ENCODE peak calls at places on chromosomes 4 and X, in eight cellular contexts. Q is A549, U is endothelial cell of umbilical vein, T is tibial nerve, S is sigmoid colon, M is stomach, P is transverse colon, J is upper lobe of left lung. D is an unnamed sample.

GRCh38 chr4:56958111-56958517 is 19.3 kb downstream of the NOA1 start:
- DNase-seq in M (peak), T (peak), Q (peak), U (peak), S (peak), P (peak), J (peak), D (no peak)

GRCh38 chr4:135032670-135033069 is 831.1 kb upstream of the PABPC4L start:
- DNase-seq in P (no peak), T (no peak), M (no peak), Q (no peak), S (no peak), J (no peak), U (no peak), D (no peak)

GRCh38 chrX:84156831-84157230 is 31.2 kb downstream of the RPS6KA6 start:
- DNase-seq in J (no peak), P (no peak), U (no peak), S (no peak), T (no peak), Q (no peak), M (no peak), D (no peak)

GRCh38 chr4:173919861-173920260 is 363.6 kb downstream of the FBXO8 start:
- DNase-seq in T (no peak), M (no peak), U (no peak), J (no peak), Q (no peak), S (no peak), P (no peak), D (no peak)

GRCh38 chrX:28787206-28787605 is 200.0 kb downstream of the IL1RAPL1 start:
- DNase-seq in T (no peak), P (no peak), J (no peak), S (no peak), U (peak), M (no peak), Q (peak), D (no peak)

GRCh38 chrX:69503228-69503834 is 795 bp upstream of the NALF2 start:
- DNase-seq in J (no peak), U (no peak), Q (peak), T (no peak), M (no peak), S (no peak), P (no peak), D (no peak)

GRCh38 chr4:186844059-186844681 is 120.5 kb upstream of the FAT1 start:
- DNase-seq in Q (no peak), J (no peak), P (no peak), T (no peak), M (no peak), U (peak), S (peak), D (no peak)

GRCh38 chr4:166386491-166387367 is 513.7 kb downstream of the TLL1 start:
- DNase-seq in S (no peak), U (no peak), P (no peak), T (no peak), Q (peak), J (no peak), M (no peak), D (no peak)

GRCh38 chrX:154384284-154384892 is 5.3 kb downstream of the EMD start:
- DNase-seq in Q (no peak), J (no peak), T (no peak), U (no peak), M (no peak), P (no peak), S (peak), D (no peak)

GRCh38 chr4:61762722-61763627 is 562.8 kb downstream of the ADGRL3 start:
- DNase-seq in M (no peak), P (no peak), T (no peak), U (no peak), Q (no peak), S (no peak), J (no peak), D (no peak)

GRCh38 chr4:61763682-61764081 is 563.6 kb downstream of the ADGRL3 start:
- DNase-seq in T (no peak), J (no peak), S (no peak), M (no peak), U (no peak), Q (no peak), P (no peak), D (no peak)

GRCh38 chr4:61760820-61761219 is 560.7 kb downstream of the ADGRL3 start:
- DNase-seq in P (no peak), J (no peak), S (no peak), Q (no peak), M (no peak), T (no peak), U (no peak), D (no peak)
- TF ChIP-seq POLR2A in P (no peak), J (no peak), S (no peak), Q (no peak), M (no peak), T (no peak), U (no peak), D (no peak)

GRCh38 chrX:122091571-122091970 is 1044.2 kb downstream of the GLUD2 start:
- DNase-seq in U (no peak), P (no peak), S (no peak), T (no peak), M (no peak), Q (no peak), J (no peak), D (no peak)

GRCh38 chrX:122087353-122087752 is 1039.9 kb downstream of the GLUD2 start:
- DNase-seq in J (no peak), S (no peak), P (no peak), M (no peak), U (no peak), Q (no peak), T (no peak), D (no peak)

GRCh38 chrX:122094611-122095010 is 1047.2 kb downstream of the GLUD2 start:
- DNase-seq in M (no peak), P (no peak), J (no peak), S (no peak), T (no peak), Q (no peak), U (no peak), D (no peak)

GRCh38 chrX:122092978-122093377 is 1045.6 kb downstream of the GLUD2 start:
- DNase-seq in P (no peak), J (no peak), M (no peak), T (no peak), S (no peak), Q (no peak), U (no peak), D (no peak)
- TF ChIP-seq CTCF in P (no peak), J (no peak), M (no peak), T (no peak), S (no peak), Q (no peak), U (no peak), D (no peak)

DNA sequence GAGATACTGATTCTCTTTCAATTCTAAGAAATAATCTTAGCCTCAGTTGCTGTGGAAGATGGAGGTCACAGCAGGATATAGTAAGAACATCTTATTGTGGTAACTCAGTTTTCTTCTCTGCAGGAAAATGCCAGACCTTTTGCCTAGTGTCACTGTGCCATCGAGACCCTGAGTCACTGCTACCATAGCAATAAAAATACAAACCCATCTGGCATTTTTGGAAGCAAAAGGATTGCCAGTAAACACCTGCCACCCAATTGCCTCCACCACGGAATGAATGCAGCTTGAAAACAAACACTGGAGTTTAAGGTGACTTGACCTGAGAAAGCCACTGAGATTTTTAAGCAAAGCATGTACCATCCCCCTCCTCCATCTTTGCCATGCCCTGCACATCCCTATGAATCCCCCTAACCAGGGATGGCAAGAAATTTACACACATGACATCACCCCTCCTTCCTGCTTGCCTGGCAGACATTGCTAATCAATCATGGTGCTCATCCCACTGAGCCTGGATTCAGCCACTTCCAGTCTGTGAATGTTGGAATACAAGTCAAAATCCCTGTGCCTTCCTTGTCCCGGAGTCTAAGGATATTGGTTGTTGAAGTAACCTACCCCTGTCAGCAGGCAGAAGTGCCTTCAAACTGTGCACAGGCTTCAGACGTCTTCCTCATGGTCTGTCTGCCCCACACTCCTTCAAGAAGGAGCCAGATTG is 59.6 kb upstream of the MAMLD1 start:
- DNase-seq in M (no peak), U (no peak), J (no peak), S (no peak), T (no peak), P (no peak), Q (no peak), D (no peak)
- H3K27ac ChIP-seq in M (no peak), U (no peak), J (no peak), S (no peak), T (no peak), P (no peak), Q (no peak), D (no peak)

GRCh38 chrX:79366888-79367749 is at the start of gene ITM2A:
- DNase-seq in J (peak), S (peak), M (peak), P (peak), T (peak), Q (no peak), U (peak), D (peak)
- TF ChIP-seq POLR2A in J (no peak), S (no peak), M (no peak), P (peak), T (no peak), Q (no peak), U (no peak), D (no peak)

GRCh38 chrX:118182050-118182449 is 65.4 kb upstream of the KLHL13 start:
- DNase-seq in U (no peak), S (no peak), Q (no peak), T (no peak), P (no peak), M (no peak), J (no peak), D (no peak)
- TF ChIP-seq CTCF in U (no peak), S (no peak), Q (no peak), T (no peak), P (no peak), M (no peak), J (no peak), D (no peak)

GRCh38 chrX:16772460-16772859 is 13.8 kb upstream of the TXLNG start:
- DNase-seq in P (no peak), U (no peak), J (no peak), M (no peak), T (no peak), S (no peak), Q (peak), D (no peak)

GRCh38 chrX:16770970-16771482 is 15.2 kb upstream of the TXLNG start:
- DNase-seq in S (no peak), M (no peak), J (no peak), Q (no peak), P (no peak), U (no peak), T (no peak), D (no peak)

GRCh38 chrX:16774746-16775145 is 11.5 kb upstream of the TXLNG start:
- DNase-seq in P (no peak), M (no peak), J (no peak), T (no peak), Q (no peak), S (no peak), U (no peak), D (no peak)

DNA sequence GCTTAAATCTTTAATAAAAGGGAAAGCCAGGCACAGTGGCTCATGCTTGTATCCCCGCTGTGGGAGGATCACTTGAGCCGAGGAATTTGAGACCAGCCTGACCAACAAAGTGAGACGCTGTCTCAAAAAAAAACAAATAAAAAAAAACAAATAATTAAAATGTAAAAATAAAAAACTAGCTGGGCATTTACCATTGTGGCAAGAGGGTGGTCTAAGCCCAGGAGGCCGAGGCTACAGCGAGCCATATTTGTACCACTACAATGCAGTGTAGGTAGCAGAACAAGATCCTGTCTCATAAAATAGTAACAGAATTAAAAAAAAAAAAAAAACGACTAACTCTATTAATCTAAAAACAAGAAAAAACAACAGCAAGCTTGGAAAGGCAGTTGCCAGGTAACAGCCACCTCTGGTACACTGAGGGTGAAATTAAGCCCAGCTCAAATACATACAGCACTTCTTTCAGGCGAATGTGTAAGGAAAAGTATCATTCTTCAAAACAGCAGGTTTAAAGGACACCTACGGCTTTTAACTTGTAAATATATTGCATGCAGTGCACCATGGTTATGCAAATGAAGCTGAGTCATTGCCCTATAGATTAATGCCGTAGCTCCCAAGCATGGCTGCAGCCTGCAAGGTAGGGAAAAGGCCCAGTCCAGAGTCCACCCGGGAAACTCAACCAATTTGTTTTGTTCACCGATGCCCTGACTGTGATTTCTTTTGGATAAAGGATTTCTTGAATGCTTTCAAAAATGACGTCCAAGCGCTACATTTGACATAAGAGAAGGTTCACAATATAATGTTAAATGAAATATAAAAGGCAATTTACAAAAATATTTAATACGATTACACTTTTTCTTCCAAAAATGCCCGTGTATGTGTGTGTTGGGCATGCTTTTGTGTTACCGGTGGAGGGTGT is 14.5 kb upstream of the TXLNG start:
- DNase-seq in J (no peak), S (no peak), P (peak), M (no peak), Q (peak), U (peak), T (no peak), D (peak)
- H3K27ac ChIP-seq in J (no peak), S (no peak), P (no peak), M (peak), Q (peak), U (peak), T (no peak), D (peak)

DNA sequence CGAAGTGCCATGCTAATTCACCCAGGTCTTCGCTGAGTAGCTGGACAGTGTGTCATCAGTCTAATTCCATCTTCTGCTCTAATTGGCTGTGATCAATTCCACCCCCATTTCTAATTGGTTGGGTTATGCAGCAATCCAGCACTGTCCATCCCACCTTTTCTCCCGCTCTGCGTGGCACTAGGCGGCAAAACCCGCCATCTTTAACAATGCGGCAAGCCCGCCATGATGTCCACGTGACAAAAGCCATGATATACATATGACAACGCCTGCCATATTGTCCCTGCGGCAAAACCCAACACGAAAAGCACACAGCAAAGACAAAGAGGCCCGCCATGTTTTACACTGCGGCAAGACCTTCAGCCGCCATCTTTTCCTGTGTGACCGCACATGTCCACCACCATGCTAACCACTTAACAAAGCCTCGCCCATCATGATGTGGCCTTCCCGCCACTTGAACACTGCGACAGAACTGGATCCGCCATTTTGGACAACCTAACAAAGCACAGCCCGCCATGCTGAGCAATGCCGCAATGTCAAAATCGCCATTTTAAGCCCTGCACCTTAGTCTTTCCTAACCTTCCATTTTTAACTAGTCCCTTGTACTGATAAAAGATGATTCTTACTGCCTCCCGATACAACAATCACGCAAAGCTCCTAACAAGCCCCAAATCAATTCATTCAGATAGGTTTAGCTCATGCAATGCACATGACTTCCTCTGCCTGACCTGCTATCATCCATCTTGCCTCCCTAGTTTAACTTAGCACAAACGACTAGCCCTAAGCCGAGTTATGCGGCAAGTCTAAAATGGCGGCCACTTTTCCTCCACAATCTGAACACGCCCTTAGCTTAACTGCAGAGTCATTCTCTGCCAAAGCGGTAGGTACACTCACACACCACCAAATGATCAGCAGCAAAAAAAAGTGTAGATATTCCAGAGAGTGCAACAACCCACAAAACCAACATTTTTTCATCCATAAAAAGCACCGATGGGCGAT is 288.3 kb downstream of the CHIC1 start:
- DNase-seq in J (peak), M (peak), T (no peak), P (peak), Q (no peak), S (peak), U (no peak), D (peak)
- TF ChIP-seq POLR2A in J (peak), M (no peak), T (no peak), P (no peak), Q (no peak), S (no peak), U (no peak), D (no peak)

GRCh38 chr4:99879458-99879857 is 14.8 kb downstream of the LAMTOR3 start:
- DNase-seq in P (no peak), S (no peak), T (no peak), U (no peak), J (no peak), M (no peak), Q (no peak), D (no peak)

GRCh38 chr4:99885687-99886086 is 8.5 kb downstream of the LAMTOR3 start:
- DNase-seq in U (no peak), P (no peak), S (no peak), T (no peak), Q (no peak), M (no peak), J (no peak), D (no peak)

GRCh38 chr4:99887837-99888236 is 6.4 kb downstream of the LAMTOR3 start:
- DNase-seq in U (no peak), P (no peak), Q (no peak), J (no peak), T (no peak), M (no peak), S (no peak), D (no peak)

GRCh38 chr4:99886146-99886545 is 8.1 kb downstream of the LAMTOR3 start:
- DNase-seq in S (no peak), Q (no peak), U (no peak), P (no peak), M (no peak), J (no peak), T (no peak), D (no peak)

GRCh38 chr4:99885063-99885664 is 9.1 kb downstream of the LAMTOR3 start:
- DNase-seq in S (no peak), J (no peak), M (no peak), U (peak), T (no peak), P (no peak), Q (peak), D (no peak)
- TF ChIP-seq CTCF in S (peak), J (no peak), M (no peak), U (no peak), T (no peak), P (peak), Q (peak), D (peak)

D was measured in Peyer's patch.